ENCODE peak calls at places on chromosomes 4 and X, in six cellular contexts. One of them, this sample, is unnamed.

GRCh38 chrX:68018248-68019203 is 414.8 kb downstream of the OPHN1 start:
- DNase-seq in GM20000: no peak
- DNase-seq in astrocyte of the cerebellum: no peak
- DNase-seq in testis: peak
- DNase-seq in CD4-positive, alpha-beta T cell: no peak
- DNase-seq in glutamatergic neuron: peak
- DNase-seq in this sample: peak

GRCh38 chr4:95129036-95129435 is 371.3 kb downstream of the BMPR1B start:
- DNase-seq in GM20000: no peak
- DNase-seq in astrocyte of the cerebellum: no peak
- DNase-seq in testis: no peak
- DNase-seq in CD4-positive, alpha-beta T cell: no peak
- DNase-seq in glutamatergic neuron: no peak
- DNase-seq in this sample: no peak

GRCh38 chr4:140252144-140252741 is 98.3 kb upstream of the MAML3 start:
- DNase-seq in GM20000: peak
- DNase-seq in astrocyte of the cerebellum: no peak
- DNase-seq in testis: peak
- DNase-seq in CD4-positive, alpha-beta T cell: no peak
- DNase-seq in glutamatergic neuron: peak
- DNase-seq in this sample: peak

GRCh38 chr4:2867758-2868491 is 24.3 kb downstream of the ADD1 start:
- DNase-seq in GM20000: no peak
- DNase-seq in astrocyte of the cerebellum: no peak
- DNase-seq in testis: peak
- DNase-seq in CD4-positive, alpha-beta T cell: no peak
- DNase-seq in glutamatergic neuron: no peak
- DNase-seq in this sample: no peak

GRCh38 chr4:183905081-183905592 is at the start of gene STOX2:
- DNase-seq in GM20000: no peak
- DNase-seq in astrocyte of the cerebellum: no peak
- DNase-seq in testis: peak
- DNase-seq in CD4-positive, alpha-beta T cell: no peak
- DNase-seq in glutamatergic neuron: peak
- DNase-seq in this sample: peak

GRCh38 chrX:150848914-150849365 is 49.5 kb downstream of the CD99L2 start:
- DNase-seq in GM20000: no peak
- DNase-seq in astrocyte of the cerebellum: no peak
- DNase-seq in testis: no peak
- DNase-seq in CD4-positive, alpha-beta T cell: no peak
- DNase-seq in glutamatergic neuron: no peak
- DNase-seq in this sample: no peak

GRCh38 chr4:52837716-52838558 is 24.2 kb upstream of the RASL11B start:
- DNase-seq in GM20000: no peak
- DNase-seq in astrocyte of the cerebellum: no peak
- DNase-seq in testis: no peak
- DNase-seq in CD4-positive, alpha-beta T cell: no peak
- DNase-seq in glutamatergic neuron: no peak
- DNase-seq in this sample: no peak

GRCh38 chr4:13599159-13599558 is 28.4 kb downstream of the BOD1L1 start:
- DNase-seq in GM20000: no peak
- DNase-seq in astrocyte of the cerebellum: no peak
- DNase-seq in testis: no peak
- DNase-seq in CD4-positive, alpha-beta T cell: no peak
- DNase-seq in glutamatergic neuron: no peak
- DNase-seq in this sample: no peak

DNA sequence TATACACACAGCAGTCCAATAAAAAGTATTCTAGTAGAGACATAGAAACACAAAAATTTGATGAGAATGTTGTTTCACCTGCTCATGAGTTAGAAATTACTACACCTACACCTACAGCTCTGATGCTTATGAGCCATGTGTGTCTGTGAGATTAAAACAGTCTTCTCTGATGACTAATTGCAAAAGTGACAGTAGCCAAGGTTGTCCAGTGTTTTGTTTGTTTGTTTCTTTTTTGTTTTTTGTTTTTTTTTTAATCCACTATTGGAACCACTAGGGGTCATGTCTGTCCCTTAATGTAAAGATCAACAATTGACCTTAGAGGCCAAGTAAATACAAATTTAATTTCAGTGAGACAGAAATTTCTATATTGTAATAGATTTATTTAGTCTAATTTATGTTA is 423.1 kb downstream of the TEX13C start:
- DNase-seq in GM20000: no peak
- DNase-seq in astrocyte of the cerebellum: no peak
- DNase-seq in testis: no peak
- DNase-seq in CD4-positive, alpha-beta T cell: no peak
- DNase-seq in glutamatergic neuron: no peak
- DNase-seq in this sample: no peak
- TF ChIP-seq CTCF in GM20000: no peak
- TF ChIP-seq CTCF in astrocyte of the cerebellum: no peak
- TF ChIP-seq CTCF in testis: no peak
- TF ChIP-seq CTCF in CD4-positive, alpha-beta T cell: no peak
- TF ChIP-seq CTCF in glutamatergic neuron: no peak
- TF ChIP-seq CTCF in this sample: no peak

GRCh38 chr4:173736840-173737239 is 206.8 kb upstream of the HAND2 start:
- DNase-seq in GM20000: no peak
- DNase-seq in astrocyte of the cerebellum: no peak
- DNase-seq in testis: no peak
- DNase-seq in CD4-positive, alpha-beta T cell: no peak
- DNase-seq in glutamatergic neuron: no peak
- DNase-seq in this sample: no peak
- TF ChIP-seq CTCF in GM20000: no peak
- TF ChIP-seq CTCF in astrocyte of the cerebellum: no peak
- TF ChIP-seq CTCF in testis: no peak
- TF ChIP-seq CTCF in CD4-positive, alpha-beta T cell: no peak
- TF ChIP-seq CTCF in glutamatergic neuron: no peak
- TF ChIP-seq CTCF in this sample: no peak

DNA sequence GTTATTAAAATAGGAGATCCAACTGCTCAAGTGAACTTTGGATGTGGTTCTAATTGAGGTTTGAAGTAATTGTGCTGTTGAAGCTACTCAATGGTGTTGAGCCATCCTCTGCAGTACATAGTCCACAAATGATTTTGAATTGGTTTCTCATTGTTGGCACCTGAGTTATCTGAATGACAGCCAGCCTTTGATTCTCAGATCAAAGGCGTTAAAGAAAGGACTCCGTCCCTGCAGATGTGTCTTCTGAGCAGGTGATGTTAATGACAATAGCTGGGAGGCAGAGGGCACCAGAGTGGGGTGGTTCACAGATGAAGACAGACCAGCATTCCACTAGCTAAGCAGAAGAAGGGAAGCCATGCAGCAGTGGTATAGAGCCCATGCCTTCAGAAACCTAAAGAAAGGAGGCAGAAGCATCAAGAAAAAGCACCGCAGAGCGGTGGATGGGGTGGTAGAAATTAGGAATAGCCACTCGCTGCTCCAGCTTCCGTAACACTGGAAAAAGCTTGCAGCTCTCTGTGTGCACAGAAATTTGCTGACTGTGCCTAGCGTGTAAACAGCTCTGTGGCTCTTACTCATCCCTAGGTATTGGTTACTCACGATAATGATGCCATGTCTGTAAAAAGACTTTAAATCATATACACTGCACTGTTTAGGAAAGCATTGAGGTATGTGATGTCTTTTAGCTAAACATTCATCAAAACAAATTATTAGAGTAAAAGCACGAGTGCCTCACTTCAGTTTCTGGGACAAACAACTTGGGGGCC is 79.2 kb upstream of the CLCN4 start:
- DNase-seq in GM20000: no peak
- DNase-seq in astrocyte of the cerebellum: no peak
- DNase-seq in testis: no peak
- DNase-seq in CD4-positive, alpha-beta T cell: no peak
- DNase-seq in glutamatergic neuron: no peak
- DNase-seq in this sample: no peak
- TF ChIP-seq CTCF in GM20000: no peak
- TF ChIP-seq CTCF in astrocyte of the cerebellum: no peak
- TF ChIP-seq CTCF in testis: no peak
- TF ChIP-seq CTCF in CD4-positive, alpha-beta T cell: no peak
- TF ChIP-seq CTCF in glutamatergic neuron: no peak
- TF ChIP-seq CTCF in this sample: no peak

GRCh38 chr4:116058129-116058528 is 944.7 kb upstream of the NDST4 start:
- DNase-seq in GM20000: no peak
- DNase-seq in astrocyte of the cerebellum: no peak
- DNase-seq in testis: no peak
- DNase-seq in CD4-positive, alpha-beta T cell: no peak
- DNase-seq in glutamatergic neuron: no peak
- DNase-seq in this sample: no peak

DNA sequence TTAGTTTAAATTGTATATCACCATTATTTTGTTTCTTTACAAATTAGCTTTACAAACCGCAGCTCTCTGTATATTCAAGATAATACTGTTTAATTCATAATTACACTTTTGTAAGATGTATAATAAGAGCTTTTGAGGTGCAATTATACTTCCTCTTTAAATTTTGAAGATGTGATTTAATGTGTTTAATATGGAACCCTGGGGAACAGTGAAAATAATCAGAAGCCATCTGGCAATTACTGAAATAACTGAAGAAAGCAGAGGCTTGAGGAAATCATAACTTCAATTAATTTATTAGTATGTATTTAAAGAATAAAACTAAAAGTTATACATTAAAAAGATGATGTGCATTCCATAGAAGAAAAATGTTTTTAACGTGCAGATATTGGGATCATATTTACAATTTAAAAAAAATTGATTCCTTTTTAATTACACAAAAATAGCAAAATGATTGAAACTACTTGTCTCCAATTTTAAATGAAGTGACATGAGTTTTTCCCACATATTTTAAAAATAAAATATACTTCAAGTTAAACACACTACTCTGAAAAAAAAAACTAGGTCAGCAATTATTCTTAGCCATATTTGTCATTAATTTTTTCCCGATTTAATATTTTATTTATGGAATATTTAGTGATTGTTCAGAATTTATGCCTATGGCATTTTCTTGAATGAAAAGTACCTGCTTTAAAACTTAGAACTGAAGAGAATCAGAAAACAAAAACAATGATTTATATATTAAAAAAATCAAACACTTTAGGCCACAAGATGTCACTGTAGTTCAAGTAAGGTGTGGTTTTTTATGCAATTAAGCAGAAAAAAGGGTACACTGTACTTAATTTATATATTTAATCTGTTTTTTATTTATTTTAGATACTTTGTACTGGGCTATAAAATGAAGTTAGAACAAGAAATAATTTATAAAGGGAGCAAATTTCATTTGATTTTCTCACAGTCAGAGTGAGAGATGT is 942.7 kb upstream of the NDST4 start:
- DNase-seq in GM20000: no peak
- DNase-seq in astrocyte of the cerebellum: no peak
- DNase-seq in testis: no peak
- DNase-seq in CD4-positive, alpha-beta T cell: no peak
- DNase-seq in glutamatergic neuron: no peak
- DNase-seq in this sample: no peak
- TF ChIP-seq CTCF in GM20000: no peak
- TF ChIP-seq CTCF in astrocyte of the cerebellum: no peak
- TF ChIP-seq CTCF in testis: no peak
- TF ChIP-seq CTCF in CD4-positive, alpha-beta T cell: no peak
- TF ChIP-seq CTCF in glutamatergic neuron: peak
- TF ChIP-seq CTCF in this sample: peak

GRCh38 chr4:4868506-4869379 is 9.3 kb downstream of the MSX1 start:
- DNase-seq in GM20000: no peak
- DNase-seq in astrocyte of the cerebellum: no peak
- DNase-seq in testis: no peak
- DNase-seq in CD4-positive, alpha-beta T cell: no peak
- DNase-seq in glutamatergic neuron: no peak
- DNase-seq in this sample: no peak

GRCh38 chr4:4865705-4866123 is 6.2 kb downstream of the MSX1 start:
- DNase-seq in GM20000: no peak
- DNase-seq in astrocyte of the cerebellum: no peak
- DNase-seq in testis: no peak
- DNase-seq in CD4-positive, alpha-beta T cell: no peak
- DNase-seq in glutamatergic neuron: no peak
- DNase-seq in this sample: no peak

GRCh38 chr4:4866124-4866832 is 6.8 kb downstream of the MSX1 start:
- DNase-seq in GM20000: peak
- DNase-seq in astrocyte of the cerebellum: no peak
- DNase-seq in testis: no peak
- DNase-seq in CD4-positive, alpha-beta T cell: no peak
- DNase-seq in glutamatergic neuron: peak
- DNase-seq in this sample: peak

GRCh38 chr4:4867745-4868505 is 8.5 kb downstream of the MSX1 start:
- DNase-seq in GM20000: peak
- DNase-seq in astrocyte of the cerebellum: no peak
- DNase-seq in testis: no peak
- DNase-seq in CD4-positive, alpha-beta T cell: no peak
- DNase-seq in glutamatergic neuron: no peak
- DNase-seq in this sample: no peak

GRCh38 chr4:4866833-4867744 is 7.6 kb downstream of the MSX1 start:
- DNase-seq in GM20000: peak
- DNase-seq in astrocyte of the cerebellum: no peak
- DNase-seq in testis: peak
- DNase-seq in CD4-positive, alpha-beta T cell: no peak
- DNase-seq in glutamatergic neuron: peak
- DNase-seq in this sample: peak
- TF ChIP-seq CTCF in GM20000: no peak
- TF ChIP-seq CTCF in astrocyte of the cerebellum: peak
- TF ChIP-seq CTCF in testis: no peak
- TF ChIP-seq CTCF in CD4-positive, alpha-beta T cell: no peak
- TF ChIP-seq CTCF in glutamatergic neuron: no peak
- TF ChIP-seq CTCF in this sample: peak